ENCODE peak calls at places on chromosome 21, in nine cellular contexts. K is CD8-positive, alpha-beta T cell; U is left lung; J is adipocyte; N is right atrium auricular region; F is NT2/D1; L is CD4-positive, CD25-positive, alpha-beta regulatory T cell; H is upper lobe of right lung; T is IMR-90. A is an unnamed sample.

GRCh38 chr21:38807481-38807880 is 1.8 kb downstream of the ETS2 start:
- DNase-seq in K (no peak), U (no peak), J (peak; percentile 52), N (no peak), F (no peak), L (no peak), H (no peak), T (no peak), A (no peak)

GRCh38 chr21:27423906-27424595 is 457.2 kb upstream of the ADAMTS5 start:
- DNase-seq in K (no peak), U (no peak), J (peak; percentile 38), N (no peak), F (peak; percentile 93), L (no peak), H (no peak), T (peak; percentile 69), A (no peak)

GRCh38 chr21:32844653-32845443 is 73.3 kb upstream of the PAXBP1 start:
- DNase-seq in K (no peak), U (no peak), J (peak; percentile 60), N (no peak), F (no peak), L (no peak), H (no peak), T (peak; percentile 43), A (no peak)

GRCh38 chr21:36806103-36806502 is 107.2 kb downstream of the SIM2 start:
- DNase-seq in K (no peak), U (no peak), J (no peak), N (peak; percentile 21), F (no peak), L (no peak), H (no peak), T (peak; percentile 60), A (no peak)

GRCh38 chr21:25708467-25709065 is 26.1 kb downstream of the ATP5PF start:
- DNase-seq in K (peak; percentile 15), U (no peak), J (peak; percentile 77), N (no peak), F (no peak), L (peak; percentile 68), H (no peak), T (peak; percentile 56), A (peak; percentile 28)

GRCh38 chr21:39730418-39731107 is 14.4 kb upstream of the IGSF5 start:
- DNase-seq in K (no peak), U (no peak), J (peak; percentile 53), N (no peak), F (no peak), L (no peak), H (no peak), T (no peak), A (no peak)

GRCh38 chr21:32962286-32962685 is 63.4 kb upstream of the OLIG2 start:
- DNase-seq in K (no peak), U (no peak), J (no peak), N (no peak), F (no peak), L (no peak), H (no peak), T (no peak), A (no peak)

GRCh38 chr21:18253252-18253651 is 8.6 kb downstream of the CHODL start:
- DNase-seq in K (no peak), U (no peak), J (no peak), N (no peak), F (no peak), L (no peak), H (no peak), T (no peak), A (no peak)

GRCh38 chr21:37868896-37869295 is 47.4 kb downstream of the KCNJ6 start:
- DNase-seq in K (no peak), U (no peak), J (peak; percentile 51), N (no peak), F (no peak), L (no peak), H (no peak), T (peak; percentile 67), A (no peak)

GRCh38 chr21:18298228-18298627 is 53.6 kb downstream of the CHODL start:
- DNase-seq in K (no peak), U (no peak), J (no peak), N (no peak), F (peak; percentile 15), L (no peak), H (no peak), T (no peak), A (no peak)

GRCh38 chr21:28272272-28272992 is 720.2 kb downstream of the LTN1 start:
- DNase-seq in K (no peak), U (no peak), J (peak; percentile 47), N (no peak), F (no peak), L (peak; percentile 1), H (no peak), T (peak; percentile 51), A (no peak)

GRCh38 chr21:36429672-36430546 is 44.7 kb downstream of the CHAF1B start:
- DNase-seq in K (peak; percentile 62), U (peak; percentile 84), J (peak; percentile 96), N (peak; percentile 95), F (peak; percentile 69), L (peak; percentile 87), H (peak; percentile 79), T (peak; percentile 100), A (peak; percentile 16)

GRCh38 chr21:38815060-38815405 is 9.3 kb downstream of the ETS2 start:
- DNase-seq in K (no peak), U (no peak), J (no peak), N (no peak), F (no peak), L (no peak), H (no peak), T (peak; percentile 95), A (no peak)

GRCh38 chr21:35565204-35565611 is 495.1 kb downstream of the SETD4 start:
- DNase-seq in K (no peak), U (peak; percentile 70), J (peak; percentile 78), N (no peak), F (peak; percentile 27), L (no peak), H (no peak), T (peak; percentile 95), A (no peak)

GRCh38 chr21:25670726-25671125 is 31.7 kb downstream of the JAM2 start:
- DNase-seq in K (no peak), U (no peak), J (peak; percentile 85), N (no peak), F (no peak), L (no peak), H (no peak), T (peak; percentile 30), A (no peak)

GRCh38 chr21:37982496-37983318 is 66.5 kb upstream of the KCNJ6 start:
- DNase-seq in K (no peak), U (no peak), J (no peak), N (no peak), F (no peak), L (no peak), H (no peak), T (no peak), A (no peak)

DNA sequence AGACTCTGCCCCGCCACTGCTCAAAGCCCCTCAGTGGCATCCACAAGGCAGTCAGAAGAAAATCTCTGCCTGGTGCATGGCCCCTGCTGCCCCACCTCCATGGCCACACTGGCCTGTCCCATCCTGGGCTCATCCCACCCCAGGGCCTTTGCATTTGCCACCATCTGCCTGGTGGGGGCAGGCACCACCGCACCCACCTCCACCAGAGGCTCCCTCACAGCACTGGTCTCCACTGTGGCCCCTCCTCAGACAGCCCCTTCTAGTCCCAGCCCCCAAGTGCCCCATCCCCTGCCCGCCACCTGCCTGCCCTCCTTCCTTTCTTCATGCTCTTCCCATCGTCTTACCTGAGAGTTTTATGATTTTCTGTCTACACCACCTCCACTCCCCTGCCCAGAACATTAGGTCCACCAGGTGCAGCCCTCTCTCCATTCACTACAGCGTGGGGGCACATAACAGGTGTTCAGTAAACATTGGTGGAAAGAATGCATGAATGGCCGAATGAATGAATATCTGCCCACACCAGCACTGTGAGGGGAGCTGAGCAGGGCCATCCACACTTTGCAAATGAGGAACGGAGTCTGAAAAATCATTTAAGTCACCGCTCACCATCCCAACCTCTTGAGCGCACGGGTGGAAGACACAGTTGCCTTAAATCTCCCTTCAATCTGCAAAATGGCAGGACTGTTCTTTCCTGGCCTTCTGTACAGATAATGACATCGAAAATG is 2.1 kb downstream of the PRDM15 start:
- DNase-seq in K (no peak), U (no peak), J (no peak), N (no peak), F (no peak), L (no peak), H (no peak), T (no peak), A (no peak)
- H3K4me3 ChIP-seq in K (no peak overlapping the region), U (no peak overlapping the region), J (peak overlapping the region; percentile 90), N (no peak overlapping the region), F (no peak overlapping the region), L (peak overlapping the region; percentile 86), H (no peak overlapping the region), T (no peak overlapping the region), A (peak overlapping the region; percentile 71)

GRCh38 chr21:41898998-41899397 is 19.9 kb upstream of the PRDM15 start:
- DNase-seq in K (no peak), U (no peak), J (no peak), N (no peak), F (no peak), L (no peak), H (no peak), T (no peak), A (no peak)
- H3K36me3 ChIP-seq in K (peaks cover 13% of the 10 kb centered on the region), U (no peaks in the 10 kb centered on the region), J (peaks cover 97% of the 10 kb centered on the region), N (peaks cover 7% of the 10 kb centered on the region), F (peaks cover 12% of the 10 kb centered on the region), L (no peaks in the 10 kb centered on the region), H (peaks cover 7% of the 10 kb centered on the region), T (peaks cover 29% of the 10 kb centered on the region), A (no peaks in the 10 kb centered on the region)

DNA sequence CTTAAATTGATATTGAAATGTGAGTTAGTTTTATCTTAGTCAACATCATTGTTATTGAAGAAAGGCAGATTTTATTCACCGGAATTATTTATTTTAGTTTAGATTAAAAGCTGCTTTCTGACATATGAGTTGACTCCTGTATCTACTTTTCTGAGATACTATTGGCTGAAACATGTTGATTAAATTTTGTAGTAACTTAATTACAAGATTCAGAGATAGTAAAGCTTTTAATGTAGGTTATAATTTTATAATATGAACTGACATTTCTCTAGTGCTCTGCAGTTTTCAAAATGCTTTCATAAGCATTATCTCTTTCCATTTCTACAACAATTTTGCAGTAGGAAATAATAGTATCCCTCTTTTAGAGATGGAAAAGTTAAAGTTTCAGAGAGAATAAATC is 616.0 kb downstream of the USP25 start:
- DNase-seq in K (no peak), U (no peak), J (no peak), N (no peak), F (no peak), L (no peak), H (no peak), T (no peak), A (no peak)
- H3K27me3 ChIP-seq in K (no peaks in the 10 kb centered on the region), U (no peaks in the 10 kb centered on the region), J (no peaks in the 10 kb centered on the region), N (no peaks in the 10 kb centered on the region), F (no peaks in the 10 kb centered on the region), L (no peaks in the 10 kb centered on the region), H (no peaks in the 10 kb centered on the region), T (no peaks in the 10 kb centered on the region), A (no peaks in the 10 kb centered on the region)

DNA sequence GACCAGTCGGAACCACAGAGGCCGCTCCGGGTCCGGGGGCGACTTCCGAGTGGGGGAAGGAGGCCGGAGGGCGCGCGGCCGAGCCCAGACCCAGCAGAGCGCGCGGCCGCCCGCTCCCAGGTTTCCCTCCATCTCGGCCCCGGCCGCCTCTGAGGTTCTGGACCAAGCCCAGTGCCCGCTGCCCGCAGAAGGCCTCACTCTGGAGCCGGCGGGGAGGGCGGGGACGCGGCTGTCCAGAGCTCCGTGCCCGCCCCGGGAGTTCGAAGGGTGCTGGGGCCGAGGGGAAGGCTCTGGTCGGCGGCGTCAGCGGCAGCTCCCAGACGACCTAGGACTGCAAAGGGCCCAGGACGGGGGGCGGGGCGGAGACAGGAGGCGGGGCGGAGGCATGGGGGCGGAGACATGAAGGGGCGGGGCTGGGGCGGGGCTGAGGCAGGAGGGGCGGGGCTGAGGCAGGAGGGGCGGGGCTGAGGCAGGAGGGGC is 48.0 kb upstream of the SLC19A1 start:
- DNase-seq in K (peak; percentile 56), U (peak; percentile 81), J (peak; percentile 76), N (no peak), F (peak; percentile 58), L (peak; percentile 74), H (peak; percentile 88), T (peak; percentile 19), A (no peak)
- H3K4me3 ChIP-seq in K (peak overlapping the region; percentile 44), U (peak overlapping the region; percentile 47), J (peak overlapping the region; percentile 74), N (peak overlapping the region; percentile 38), F (peak overlapping the region; percentile 33), L (no peak overlapping the region), H (peak overlapping the region; percentile 51), T (peak overlapping the region; percentile 44), A (peak overlapping the region; percentile 42)

A was measured in naive thymus-derived CD4-positive, alpha-beta T cell.